ENCODE peak calls at places on chromosome 7, in six cellular contexts. One of them, this sample, is unnamed.

GRCh38 chr7:106290319-106290718 is 5.5 kb upstream of the NAMPT start:
- DNase-seq in NT2/D1: no peak
- DNase-seq in HepG2: no peak
- DNase-seq in HCT116: no peak
- DNase-seq in GM12878: no peak
- DNase-seq in H1: no peak
- DNase-seq in this sample: no peak

GRCh38 chr7:22791204-22792158 is 31.2 kb downstream of the TOMM7 start:
- DNase-seq in HepG2: no peak
- DNase-seq in H1: no peak
- DNase-seq in NT2/D1: no peak
- DNase-seq in GM12878: no peak
- DNase-seq in HCT116: no peak
- DNase-seq in this sample: no peak

GRCh38 chr7:158317238-158318205 is 270.1 kb downstream of the PTPRN2 start:
- DNase-seq in HepG2: no peak
- DNase-seq in HCT116: no peak
- DNase-seq in NT2/D1: peak
- DNase-seq in H1: peak
- DNase-seq in GM12878: no peak
- DNase-seq in this sample: no peak

GRCh38 chr7:103009466-103010219 is 65.0 kb downstream of the FBXL13 start:
- DNase-seq in NT2/D1: no peak
- DNase-seq in H1: no peak
- DNase-seq in GM12878: no peak
- DNase-seq in HepG2: no peak
- DNase-seq in HCT116: no peak
- DNase-seq in this sample: no peak

GRCh38 chr7:33449847-33450246 is 320.5 kb downstream of the BBS9 start:
- DNase-seq in HCT116: no peak
- DNase-seq in GM12878: no peak
- DNase-seq in H1: no peak
- DNase-seq in NT2/D1: no peak
- DNase-seq in HepG2: no peak
- DNase-seq in this sample: no peak

GRCh38 chr7:44383566-44383965 is 58.2 kb upstream of the CAMK2B start:
- DNase-seq in NT2/D1: no peak
- DNase-seq in GM12878: no peak
- DNase-seq in HepG2: no peak
- DNase-seq in HCT116: no peak
- DNase-seq in H1: no peak
- DNase-seq in this sample: no peak

GRCh38 chr7:106369349-106369748 is 84.6 kb upstream of the NAMPT start:
- DNase-seq in HepG2: no peak
- DNase-seq in H1: no peak
- DNase-seq in NT2/D1: peak
- DNase-seq in GM12878: no peak
- DNase-seq in HCT116: no peak
- DNase-seq in this sample: no peak

GRCh38 chr7:74052628-74053027 is 24.7 kb downstream of the ELN start:
- DNase-seq in GM12878: no peak
- DNase-seq in HepG2: no peak
- DNase-seq in HCT116: no peak
- DNase-seq in H1: no peak
- DNase-seq in NT2/D1: no peak
- DNase-seq in this sample: no peak

GRCh38 chr7:84025332-84025927 is 169.2 kb downstream of the SEMA3A start:
- DNase-seq in HCT116: peak
- DNase-seq in GM12878: no peak
- DNase-seq in HepG2: peak
- DNase-seq in NT2/D1: no peak
- DNase-seq in H1: peak
- DNase-seq in this sample: no peak

GRCh38 chr7:123594813-123595241 is 6.8 kb upstream of the ASB15 start:
- DNase-seq in NT2/D1: peak
- DNase-seq in HepG2: peak
- DNase-seq in GM12878: no peak
- DNase-seq in HCT116: no peak
- DNase-seq in H1: peak
- DNase-seq in this sample: no peak
- TF ChIP-seq ZNF274 in NT2/D1: no peak
- TF ChIP-seq ZNF274 in HepG2: no peak
- TF ChIP-seq ZNF274 in GM12878: no peak
- TF ChIP-seq ZNF274 in HCT116: no peak
- TF ChIP-seq ZNF274 in H1: no peak
- TF ChIP-seq ZNF274 in this sample: no peak

GRCh38 chr7:92456241-92456640 is 9.0 kb downstream of the GATAD1 start:
- DNase-seq in HCT116: no peak
- DNase-seq in GM12878: no peak
- DNase-seq in NT2/D1: no peak
- DNase-seq in H1: no peak
- DNase-seq in HepG2: no peak
- DNase-seq in this sample: no peak

GRCh38 chr7:92464515-92464914 is 13.2 kb downstream of the ERVW-1 start:
- DNase-seq in HepG2: no peak
- DNase-seq in HCT116: no peak
- DNase-seq in H1: no peak
- DNase-seq in NT2/D1: no peak
- DNase-seq in GM12878: no peak
- DNase-seq in this sample: no peak

GRCh38 chr7:92460510-92460909 is 13.2 kb downstream of the GATAD1 start:
- DNase-seq in NT2/D1: no peak
- DNase-seq in HepG2: no peak
- DNase-seq in HCT116: no peak
- DNase-seq in GM12878: no peak
- DNase-seq in H1: no peak
- DNase-seq in this sample: no peak

GRCh38 chr7:92460109-92460508 is 12.8 kb downstream of the GATAD1 start:
- DNase-seq in HepG2: no peak
- DNase-seq in NT2/D1: no peak
- DNase-seq in H1: no peak
- DNase-seq in HCT116: no peak
- DNase-seq in GM12878: no peak
- DNase-seq in this sample: no peak

DNA sequence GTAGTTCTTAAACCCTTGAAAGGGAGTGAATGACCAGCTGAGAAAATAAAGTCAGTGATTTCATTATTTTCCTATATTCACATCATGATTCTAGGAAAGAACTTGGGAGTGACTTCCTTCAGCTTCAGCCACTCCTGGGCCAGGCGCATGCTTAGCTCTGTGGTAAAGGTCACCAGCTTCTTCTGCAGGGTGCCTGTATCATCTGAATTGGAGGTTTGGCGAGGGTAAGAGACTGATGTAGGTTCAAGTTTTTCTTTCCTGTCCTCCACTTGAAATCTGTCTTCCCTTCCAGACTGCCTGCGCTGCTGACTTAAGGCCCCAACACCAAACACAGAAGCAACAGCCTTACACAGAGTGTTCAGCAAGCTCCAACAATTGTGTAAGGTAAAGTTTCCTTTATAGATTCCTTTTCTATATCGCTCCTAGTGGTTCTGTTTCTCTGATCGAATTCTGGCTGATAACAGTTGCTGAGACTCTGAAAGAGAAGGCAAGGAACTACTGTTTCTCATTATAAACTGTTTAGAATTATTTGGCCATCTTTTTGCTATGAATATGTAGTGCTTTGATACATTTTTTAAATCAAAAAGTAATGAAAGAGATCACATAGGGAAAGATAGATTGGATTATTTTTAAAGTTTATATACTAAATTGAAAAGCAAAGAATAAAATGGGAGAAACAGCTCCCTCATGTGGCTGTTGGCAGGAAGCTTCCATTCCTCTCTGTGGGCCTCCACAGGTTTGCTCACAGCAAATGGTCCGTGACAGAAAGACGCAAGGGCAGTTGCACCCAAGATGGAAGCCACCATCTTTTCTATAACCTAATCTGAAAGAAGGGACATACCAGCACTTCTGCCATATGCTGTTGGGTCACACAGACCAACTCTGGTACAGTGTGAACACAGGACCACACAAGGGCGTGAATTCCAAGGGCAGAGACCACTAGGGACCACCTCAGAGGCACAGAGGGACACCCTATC is 14.0 kb downstream of the GATAD1 start:
- DNase-seq in H1: no peak
- DNase-seq in NT2/D1: no peak
- DNase-seq in GM12878: no peak
- DNase-seq in HCT116: peak
- DNase-seq in HepG2: peak
- DNase-seq in this sample: peak
- TF ChIP-seq ZNF274 in H1: no peak
- TF ChIP-seq ZNF274 in NT2/D1: no peak
- TF ChIP-seq ZNF274 in GM12878: no peak
- TF ChIP-seq ZNF274 in HCT116: no peak
- TF ChIP-seq ZNF274 in HepG2: no peak
- TF ChIP-seq ZNF274 in this sample: no peak

GRCh38 chr7:127924874-127925273 is 106.4 kb downstream of the LRRC4 start:
- DNase-seq in HepG2: no peak
- DNase-seq in H1: no peak
- DNase-seq in NT2/D1: no peak
- DNase-seq in GM12878: no peak
- DNase-seq in HCT116: no peak
- DNase-seq in this sample: no peak

GRCh38 chr7:127928222-127928621 is 103.0 kb downstream of the LRRC4 start:
- DNase-seq in NT2/D1: no peak
- DNase-seq in H1: no peak
- DNase-seq in HCT116: no peak
- DNase-seq in GM12878: no peak
- DNase-seq in HepG2: no peak
- DNase-seq in this sample: no peak

GRCh38 chr7:127928852-127929251 is 102.4 kb downstream of the LRRC4 start:
- DNase-seq in HepG2: no peak
- DNase-seq in H1: no peak
- DNase-seq in GM12878: no peak
- DNase-seq in NT2/D1: no peak
- DNase-seq in HCT116: no peak
- DNase-seq in this sample: no peak

GRCh38 chr7:127930341-127931328 is 100.6 kb downstream of the LRRC4 start:
- DNase-seq in NT2/D1: no peak
- DNase-seq in GM12878: peak
- DNase-seq in H1: no peak
- DNase-seq in HCT116: no peak
- DNase-seq in HepG2: no peak
- DNase-seq in this sample: no peak

GRCh38 chr7:127927339-127927679 is 103.9 kb downstream of the LRRC4 start:
- DNase-seq in NT2/D1: no peak
- DNase-seq in HCT116: no peak
- DNase-seq in GM12878: no peak
- DNase-seq in H1: no peak
- DNase-seq in HepG2: peak
- DNase-seq in this sample: no peak
- TF ChIP-seq ZNF274 in NT2/D1: no peak
- TF ChIP-seq ZNF274 in HCT116: no peak
- TF ChIP-seq ZNF274 in GM12878: no peak
- TF ChIP-seq ZNF274 in H1: no peak
- TF ChIP-seq ZNF274 in HepG2: no peak
- TF ChIP-seq ZNF274 in this sample: no peak

GRCh38 chr7:116673504-116673865 is 1.5 kb downstream of the MET start:
- DNase-seq in HCT116: no peak
- DNase-seq in H1: no peak
- DNase-seq in GM12878: no peak
- DNase-seq in NT2/D1: no peak
- DNase-seq in HepG2: no peak
- DNase-seq in this sample: no peak

GRCh38 chr7:116670409-116671036 is 1.5 kb upstream of the MET start:
- DNase-seq in HepG2: peak
- DNase-seq in H1: no peak
- DNase-seq in GM12878: no peak
- DNase-seq in NT2/D1: no peak
- DNase-seq in HCT116: no peak
- DNase-seq in this sample: no peak

GRCh38 chr7:116671111-116671510 is 885 bp upstream of the MET start:
- DNase-seq in GM12878: no peak
- DNase-seq in HepG2: no peak
- DNase-seq in H1: no peak
- DNase-seq in HCT116: no peak
- DNase-seq in NT2/D1: no peak
- DNase-seq in this sample: no peak

GRCh38 chr7:116672596-116673503 is 854 bp downstream of the MET start:
- DNase-seq in HepG2: peak
- DNase-seq in H1: no peak
- DNase-seq in HCT116: no peak
- DNase-seq in NT2/D1: no peak
- DNase-seq in GM12878: no peak
- DNase-seq in this sample: no peak

DNA sequence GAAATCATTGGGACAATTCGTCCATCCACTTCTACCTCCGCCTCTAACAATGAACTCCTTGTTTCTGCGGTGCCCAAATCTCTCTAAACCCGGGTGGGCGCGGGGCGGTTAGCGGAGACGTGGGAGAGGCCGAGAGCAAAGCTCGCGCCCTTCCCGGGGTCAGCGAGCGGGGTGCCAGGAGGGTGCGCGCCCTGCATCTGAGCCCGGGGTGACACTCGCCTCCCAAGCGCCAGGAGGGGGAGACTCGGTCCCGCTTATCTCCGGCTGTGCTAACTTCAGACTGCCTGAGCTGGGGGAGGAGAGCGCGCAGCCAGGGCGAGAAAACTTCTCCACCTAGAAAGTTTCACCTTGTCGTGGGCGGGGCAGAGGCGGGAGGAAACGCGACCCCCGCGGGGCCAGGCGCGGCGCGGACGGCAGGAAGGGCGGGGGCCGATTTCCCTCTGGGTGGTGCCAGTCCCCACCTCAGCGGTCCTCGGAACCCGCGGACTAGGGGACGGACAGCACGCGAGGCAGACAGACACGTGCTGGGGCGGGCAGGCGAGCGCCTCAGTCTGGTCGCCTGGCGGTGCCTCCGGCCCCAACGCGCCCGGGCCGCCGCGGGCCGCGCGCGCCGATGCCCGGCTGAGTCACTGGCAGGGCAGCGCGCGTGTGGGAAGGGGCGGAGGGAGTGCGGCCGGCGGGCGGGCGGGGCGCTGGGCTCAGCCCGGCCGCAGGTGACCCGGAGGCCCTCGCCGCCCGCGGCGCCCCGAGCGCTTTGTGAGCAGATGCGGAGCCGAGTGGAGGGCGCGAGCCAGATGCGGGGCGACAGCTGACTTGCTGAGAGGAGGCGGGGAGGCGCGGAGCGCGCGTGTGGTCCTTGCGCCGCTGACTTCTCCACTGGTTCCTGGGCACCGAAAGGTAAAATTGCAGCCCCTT is at the start of gene MET:
- DNase-seq in HCT116: peak
- DNase-seq in GM12878: no peak
- DNase-seq in HepG2: peak
- DNase-seq in NT2/D1: peak
- DNase-seq in H1: no peak
- DNase-seq in this sample: peak
- TF ChIP-seq ZNF274 in HCT116: no peak
- TF ChIP-seq ZNF274 in GM12878: no peak
- TF ChIP-seq ZNF274 in HepG2: peak
- TF ChIP-seq ZNF274 in NT2/D1: no peak
- TF ChIP-seq ZNF274 in H1: no peak
- TF ChIP-seq ZNF274 in this sample: no peak

DNA sequence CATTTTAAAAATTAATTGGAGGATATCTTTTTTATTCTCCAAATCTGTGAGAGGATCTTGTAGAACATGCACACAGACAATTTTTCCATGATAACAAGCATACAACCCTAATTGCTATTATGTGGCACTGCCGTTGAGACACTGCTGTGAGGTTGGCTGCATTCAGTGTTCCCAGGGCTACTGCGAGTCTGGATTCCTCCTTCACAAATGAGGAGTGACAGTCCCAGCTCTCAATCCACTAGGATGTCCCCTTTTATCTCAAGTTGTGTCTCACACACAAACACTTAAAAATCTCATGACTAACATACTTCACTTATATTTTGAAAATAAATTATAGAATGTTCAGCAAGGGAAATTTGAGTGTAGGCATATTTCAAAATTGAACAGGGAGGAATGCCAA is 14.1 kb downstream of the NEUROD6 start:
- DNase-seq in GM12878: no peak
- DNase-seq in NT2/D1: no peak
- DNase-seq in H1: no peak
- DNase-seq in HCT116: no peak
- DNase-seq in HepG2: no peak
- DNase-seq in this sample: no peak
- TF ChIP-seq ZNF274 in GM12878: no peak
- TF ChIP-seq ZNF274 in NT2/D1: no peak
- TF ChIP-seq ZNF274 in H1: no peak
- TF ChIP-seq ZNF274 in HCT116: no peak
- TF ChIP-seq ZNF274 in HepG2: no peak
- TF ChIP-seq ZNF274 in this sample: no peak